ENCODE peak calls at places on chromosomes 4 and X, in seven cellular contexts. L is mesenchymal stem cell, M is SK-N-MC, R is A549, X is K562, Q is testis, B is AG04450. U is an unnamed sample.

GRCh38 chr4:117755438-117755837 is 278.8 kb upstream of the NDST3 start:
- DNase-seq in R (no peak), Q (no peak), B (no peak), L (no peak), X (no peak), M (no peak), U (no peak)

GRCh38 chr4:89247951-89248350 is 59.6 kb downstream of the GPRIN3 start:
- DNase-seq in X (no peak), Q (no peak), R (no peak), M (no peak), B (no peak), L (no peak), U (no peak)

GRCh38 chrX:22760513-22761057 is 239.2 kb upstream of the DDX53 start:
- DNase-seq in B (no peak), R (no peak), M (no peak), Q (no peak), X (no peak), L (no peak), U (no peak)

GRCh38 chrX:83658731-83659130 is 150.6 kb downstream of the POU3F4 start:
- DNase-seq in R (peak; percentile 1), X (no peak), Q (no peak), L (no peak), M (no peak), B (no peak), U (peak; percentile 8)

GRCh38 chr4:5979981-5980380 is 38.2 kb downstream of the C4orf50 start:
- DNase-seq in Q (no peak), X (no peak), M (no peak), B (no peak), R (peak; percentile 37), L (no peak), U (no peak)

GRCh38 chrX:21933077-21933476 is 7.4 kb upstream of the SMS start:
- DNase-seq in L (no peak), M (no peak), B (no peak), Q (no peak), X (no peak), R (no peak), U (no peak)

GRCh38 chrX:12447448-12448154 is 309.3 kb downstream of the FRMPD4 start:
- DNase-seq in B (peak; percentile 81), Q (peak; percentile 20), L (peak; percentile 84), M (no peak), R (no peak), X (no peak), U (no peak)

GRCh38 chrX:78102100-78102499 is 1.9 kb upstream of the PGK1 start:
- DNase-seq in Q (peak; percentile 41), R (no peak), B (no peak), L (no peak), X (no peak), M (no peak), U (no peak)

GRCh38 chrX:115017455-115017854 is at the start of gene IL13RA2:
- DNase-seq in X (peak; percentile 30), B (no peak), M (no peak), R (no peak), Q (no peak), L (peak; percentile 8), U (no peak)

GRCh38 chrX:141936080-141936479 is 32.4 kb downstream of the MAGEC1 start:
- DNase-seq in Q (no peak), M (no peak), R (no peak), L (no peak), X (no peak), B (no peak), U (no peak)

GRCh38 chr4:182478475-182478874 is 235.3 kb downstream of the TENM3 start:
- DNase-seq in B (no peak), M (peak; percentile 6), Q (no peak), R (peak; percentile 20), X (peak; percentile 13), L (peak; percentile 43), U (no peak)

GRCh38 chrX:112913807-112914206 is 73.2 kb upstream of the AMOT start:
- DNase-seq in L (no peak), R (no peak), X (no peak), M (no peak), B (no peak), Q (no peak), U (no peak)

GRCh38 chr4:38902695-38903094 is 35.1 kb downstream of the FAM114A1 start:
- DNase-seq in M (no peak), Q (no peak), L (no peak), B (no peak), R (peak; percentile 44), X (peak; percentile 18), U (no peak)

GRCh38 chr4:168685136-168685535 is 188.3 kb downstream of the PALLD start:
- DNase-seq in L (no peak), R (no peak), Q (no peak), X (no peak), M (no peak), B (no peak), U (no peak)

GRCh38 chr4:5554376-5554775 is 154.0 kb downstream of the EVC2 start:
- DNase-seq in L (no peak), B (no peak), X (no peak), Q (no peak), M (no peak), R (no peak), U (no peak)

GRCh38 chr4:5969336-5969735 is 48.9 kb downstream of the C4orf50 start:
- DNase-seq in L (no peak), Q (no peak), X (no peak), B (no peak), R (no peak), M (no peak), U (no peak)

GRCh38 chr4:48022192-48022799 is 5.7 kb downstream of the NIPAL1 start:
- DNase-seq in B (no peak), L (no peak), Q (no peak), X (no peak), R (no peak), M (no peak), U (no peak)

GRCh38 chr4:104716584-104716983 is 221.9 kb upstream of the CXXC4 start:
- DNase-seq in B (no peak), X (no peak), Q (no peak), L (no peak), M (no peak), R (no peak), U (no peak)

GRCh38 chr4:104722467-104722866 is 227.8 kb upstream of the CXXC4 start:
- DNase-seq in Q (no peak), M (no peak), L (no peak), R (no peak), X (no peak), B (no peak), U (no peak)

DNA sequence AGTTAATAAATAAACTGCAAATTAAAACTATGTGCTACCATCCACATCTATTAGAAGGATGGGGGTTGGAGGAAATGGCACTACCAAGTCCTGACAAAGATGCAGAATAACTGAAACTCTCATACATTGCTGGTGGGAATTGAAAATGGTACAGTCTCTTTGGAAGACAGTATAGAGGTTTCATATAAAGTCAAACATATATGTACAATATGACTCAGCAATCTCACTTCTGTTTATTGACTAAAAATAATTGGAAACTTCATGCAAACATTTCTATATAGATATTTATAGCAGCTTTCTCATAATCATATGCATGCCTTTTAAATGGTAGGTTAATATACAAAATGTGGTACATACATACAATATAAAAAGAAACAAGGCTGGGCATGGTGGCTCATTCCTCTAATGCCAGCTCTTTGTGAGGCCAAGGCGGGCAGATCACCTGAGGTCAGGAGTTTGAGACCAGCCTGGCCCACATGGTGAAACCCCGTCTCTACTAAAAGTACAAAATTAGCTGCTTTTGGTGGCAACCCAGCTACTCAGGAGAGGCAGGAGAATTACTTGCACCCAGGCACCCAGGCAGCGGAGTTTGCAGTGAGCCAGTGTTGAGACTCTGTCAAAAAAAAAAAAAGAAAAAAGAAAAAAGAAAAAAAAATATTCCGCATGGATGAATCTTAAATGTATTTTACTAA is 225.0 kb upstream of the CXXC4 start:
- DNase-seq in L (no peak), X (no peak), M (no peak), Q (no peak), B (no peak), R (no peak), U (no peak)
- H3K27ac ChIP-seq in L (no peak overlapping the region), X (no peak overlapping the region), M (no peak overlapping the region), Q (no peak overlapping the region), B (no peak overlapping the region), R (no peak overlapping the region), U (no peak overlapping the region)

DNA sequence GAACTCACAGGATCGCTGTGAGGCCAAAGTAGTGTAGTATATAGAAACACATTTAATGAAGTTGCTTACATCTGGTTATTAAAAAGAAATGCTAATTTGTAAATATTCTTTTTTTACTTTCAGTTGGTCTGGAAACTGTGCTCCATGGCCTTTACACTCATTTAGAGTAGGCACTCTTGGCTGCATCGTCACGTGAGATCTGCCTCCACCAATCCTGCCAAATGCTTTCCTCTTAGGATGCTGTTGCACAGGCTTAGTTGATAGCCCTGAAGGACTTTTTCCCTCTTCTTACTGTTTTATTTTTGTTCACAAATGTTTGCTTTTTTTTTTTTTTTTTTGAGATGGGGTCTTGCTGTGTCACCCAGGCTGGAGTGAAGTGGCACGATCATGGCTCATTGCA is 6.3 kb downstream of the CPE start:
- DNase-seq in L (no peak), R (no peak), B (no peak), Q (no peak), X (no peak), M (no peak), U (no peak)
- H3K27ac ChIP-seq in L (no peak overlapping the region), R (no peak overlapping the region), B (no peak overlapping the region), Q (peak overlapping the region; percentile 35), X (no peak overlapping the region), M (peak overlapping the region; percentile 90), U (no peak overlapping the region)

GRCh38 chr4:24840362-24840761 is 45.0 kb downstream of the SOD3 start:
- DNase-seq in B (no peak), Q (peak; percentile 19), X (no peak), L (no peak), M (no peak), R (no peak), U (no peak)
- H3K27ac ChIP-seq in B (no peak overlapping the region), Q (no peak overlapping the region), X (no peak overlapping the region), L (no peak overlapping the region), M (no peak overlapping the region), R (no peak overlapping the region), U (no peak overlapping the region)

GRCh38 chr4:159178147-159178541 is 75.3 kb downstream of the RAPGEF2 start:
- DNase-seq in B (no peak), Q (no peak), R (no peak), M (no peak), X (no peak), L (peak; percentile 44), U (peak; percentile 15)

GRCh38 chr4:159175165-159175988 is 72.5 kb downstream of the RAPGEF2 start:
- DNase-seq in R (peak; percentile 36), M (peak; percentile 59), Q (peak; percentile 74), X (peak; percentile 58), L (peak; percentile 91), B (peak; percentile 74), U (peak; percentile 20)

GRCh38 chr4:159174645-159175147 is 71.8 kb downstream of the RAPGEF2 start:
- DNase-seq in L (peak; percentile 45), R (no peak), B (no peak), M (no peak), Q (no peak), X (no peak), U (no peak)

GRCh38 chr4:159177265-159178146 is 74.6 kb downstream of the RAPGEF2 start:
- DNase-seq in B (no peak), R (no peak), Q (no peak), L (no peak), X (no peak), M (no peak), U (no peak)

DNA sequence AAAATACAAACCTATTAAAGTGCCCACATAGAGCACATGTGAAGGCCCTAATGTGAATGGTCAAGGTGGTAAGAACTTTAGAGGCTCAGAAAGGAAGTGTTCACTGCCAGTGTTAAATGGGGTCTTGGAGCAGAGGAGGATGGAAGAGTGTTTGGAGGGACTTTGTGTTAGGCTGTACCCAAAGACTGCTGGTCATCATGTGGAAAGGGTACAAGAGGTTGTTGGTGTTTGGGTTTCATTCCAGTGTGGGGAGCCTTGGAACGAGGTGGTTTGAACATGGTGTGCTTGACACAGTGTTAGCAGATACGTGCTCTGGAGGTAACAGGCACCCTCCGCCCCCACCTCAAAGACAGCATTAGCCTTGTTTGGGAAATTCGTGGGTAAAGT is 73.1 kb downstream of the RAPGEF2 start:
- DNase-seq in L (no peak), Q (no peak), R (no peak), B (no peak), X (no peak), M (no peak), U (no peak)
- H3K27ac ChIP-seq in L (peak overlapping the region; percentile 96), Q (no peak overlapping the region), R (peak overlapping the region; percentile 68), B (no peak overlapping the region), X (no peak overlapping the region), M (no peak overlapping the region), U (no peak overlapping the region)